ENCODE peak calls at places on chromosome 1, in four cellular contexts. One of them, this sample, is unnamed. For H3K4me1, the result is how much of the 10 kb centered on the place peaks cover.

GRCh38 chr1:26574690-26575349 is 45.3 kb downstream of the RPS6KA1 start:
- DNase-seq in IMR-90: peak
- DNase-seq in K562: no peak
- DNase-seq in neuronal stem cell: no peak
- DNase-seq in this sample: no peak

GRCh38 chr1:160451859-160452232 is 51.5 kb downstream of the VANGL2 start:
- DNase-seq in IMR-90: no peak
- DNase-seq in K562: no peak
- DNase-seq in neuronal stem cell: no peak
- DNase-seq in this sample: no peak

GRCh38 chr1:31576201-31576669 is at the start of gene TINAGL1:
- DNase-seq in IMR-90: no peak
- DNase-seq in K562: peak
- DNase-seq in neuronal stem cell: no peak
- DNase-seq in this sample: peak

GRCh38 chr1:10598088-10598712 is 123.5 kb downstream of the PEX14 start:
- DNase-seq in IMR-90: no peak
- DNase-seq in K562: no peak
- DNase-seq in neuronal stem cell: no peak
- DNase-seq in this sample: no peak

GRCh38 chr1:196535727-196536126 is 72.5 kb downstream of the KCNT2 start:
- DNase-seq in IMR-90: peak
- DNase-seq in K562: no peak
- DNase-seq in neuronal stem cell: peak
- DNase-seq in this sample: no peak

GRCh38 chr1:199102239-199102638 is 463.4 kb downstream of the PTPRC start:
- DNase-seq in IMR-90: no peak
- DNase-seq in K562: no peak
- DNase-seq in neuronal stem cell: no peak
- DNase-seq in this sample: no peak

GRCh38 chr1:224526771-224527170 is 89.3 kb upstream of the CNIH3 start:
- DNase-seq in IMR-90: no peak
- DNase-seq in K562: no peak
- DNase-seq in neuronal stem cell: no peak
- DNase-seq in this sample: no peak

GRCh38 chr1:68140536-68140935 is 90.1 kb upstream of the DIRAS3 start:
- DNase-seq in IMR-90: peak
- DNase-seq in K562: no peak
- DNase-seq in neuronal stem cell: no peak
- DNase-seq in this sample: no peak

GRCh38 chr1:6348511-6349191 is 44.9 kb downstream of the ACOT7 start:
- DNase-seq in IMR-90: peak
- DNase-seq in K562: no peak
- DNase-seq in neuronal stem cell: no peak
- DNase-seq in this sample: peak

GRCh38 chr1:101098327-101098726 is 72.7 kb upstream of the DPH5 start:
- DNase-seq in IMR-90: no peak
- DNase-seq in K562: no peak
- DNase-seq in neuronal stem cell: no peak
- DNase-seq in this sample: no peak

GRCh38 chr1:68490046-68490651 is 6.7 kb downstream of the DEPDC1 start:
- DNase-seq in IMR-90: no peak
- DNase-seq in K562: no peak
- DNase-seq in neuronal stem cell: no peak
- DNase-seq in this sample: no peak

GRCh38 chr1:224333309-224333926 is 3.4 kb upstream of the NVL start:
- DNase-seq in IMR-90: peak
- DNase-seq in K562: peak
- DNase-seq in neuronal stem cell: no peak
- DNase-seq in this sample: peak

GRCh38 chr1:117130526-117130925 is 9.0 kb upstream of the TRIM45 start:
- DNase-seq in IMR-90: no peak
- DNase-seq in K562: no peak
- DNase-seq in neuronal stem cell: no peak
- DNase-seq in this sample: no peak

GRCh38 chr1:67711150-67711849 is 26.3 kb downstream of the GADD45A start:
- DNase-seq in IMR-90: no peak
- DNase-seq in K562: peak
- DNase-seq in neuronal stem cell: no peak
- DNase-seq in this sample: no peak

GRCh38 chr1:110228386-110228785 is 18.3 kb downstream of the KCNC4 start:
- DNase-seq in IMR-90: no peak
- DNase-seq in K562: no peak
- DNase-seq in neuronal stem cell: no peak
- DNase-seq in this sample: no peak

GRCh38 chr1:110228853-110229252 is 18.7 kb downstream of the KCNC4 start:
- DNase-seq in IMR-90: no peak
- DNase-seq in K562: no peak
- DNase-seq in neuronal stem cell: no peak
- DNase-seq in this sample: no peak

GRCh38 chr1:110225756-110226404 is 15.8 kb downstream of the KCNC4 start:
- DNase-seq in IMR-90: no peak
- DNase-seq in K562: no peak
- DNase-seq in neuronal stem cell: no peak
- DNase-seq in this sample: no peak

GRCh38 chr1:110229348-110230001 is 19.4 kb downstream of the KCNC4 start:
- DNase-seq in IMR-90: no peak
- DNase-seq in K562: no peak
- DNase-seq in neuronal stem cell: no peak
- DNase-seq in this sample: no peak

DNA sequence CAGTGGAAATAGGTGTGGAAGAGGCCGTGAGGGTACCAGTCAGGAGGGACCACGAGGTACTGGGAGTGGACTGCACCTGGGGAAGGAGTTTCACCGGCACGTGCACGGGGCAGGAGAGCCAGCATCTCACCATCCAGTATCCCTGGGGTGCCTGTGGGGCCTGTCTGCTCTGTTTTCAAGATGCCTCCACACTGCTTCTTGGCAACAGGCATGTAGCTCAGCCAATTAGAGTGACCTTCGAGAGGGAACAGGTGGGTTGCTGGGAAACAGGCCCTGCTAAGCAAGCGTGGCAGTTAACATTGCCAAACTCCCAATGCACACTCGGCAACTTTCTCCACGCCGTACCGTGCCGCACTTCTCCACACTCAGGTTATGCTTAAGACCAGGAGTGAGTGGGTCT is 17.7 kb downstream of the KCNC4 start:
- DNase-seq in IMR-90: no peak
- DNase-seq in K562: no peak
- DNase-seq in neuronal stem cell: no peak
- DNase-seq in this sample: no peak
- H3K27ac ChIP-seq in IMR-90: no peak
- H3K27ac ChIP-seq in K562: no peak
- H3K27ac ChIP-seq in neuronal stem cell: no peak
- H3K27ac ChIP-seq in this sample: no peak

GRCh38 chr1:41655632-41656031 is 171.1 kb upstream of the EDN2 start:
- DNase-seq in IMR-90: no peak
- DNase-seq in K562: no peak
- DNase-seq in neuronal stem cell: no peak
- DNase-seq in this sample: no peak

GRCh38 chr1:41658444-41659158 is 174.1 kb upstream of the EDN2 start:
- DNase-seq in IMR-90: no peak
- DNase-seq in K562: no peak
- DNase-seq in neuronal stem cell: no peak
- DNase-seq in this sample: no peak

GRCh38 chr1:41657679-41658078 is 173.2 kb upstream of the EDN2 start:
- DNase-seq in IMR-90: no peak
- DNase-seq in K562: no peak
- DNase-seq in neuronal stem cell: no peak
- DNase-seq in this sample: no peak

GRCh38 chr1:41656088-41656487 is 171.6 kb upstream of the EDN2 start:
- DNase-seq in IMR-90: no peak
- DNase-seq in K562: no peak
- DNase-seq in neuronal stem cell: no peak
- DNase-seq in this sample: no peak

DNA sequence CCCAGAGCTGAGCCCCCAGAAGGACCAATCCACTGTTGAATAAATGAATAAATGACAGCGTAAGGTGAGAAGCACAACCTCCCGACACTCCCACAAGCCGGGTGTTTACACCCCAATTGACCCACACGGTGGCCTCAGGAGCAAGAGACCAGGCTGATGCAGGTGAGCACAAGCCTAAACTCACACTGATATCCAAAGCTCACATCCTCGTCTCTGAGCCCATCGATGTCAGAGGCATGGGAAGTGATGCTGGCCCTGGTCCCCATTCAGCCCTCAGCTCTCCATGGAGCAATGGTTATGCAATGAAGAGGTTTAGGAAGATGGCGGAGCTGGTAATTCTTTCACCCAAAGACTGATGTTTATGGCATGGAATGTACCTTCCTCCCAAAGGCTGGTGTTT is 172.6 kb upstream of the EDN2 start:
- DNase-seq in IMR-90: no peak
- DNase-seq in K562: no peak
- DNase-seq in neuronal stem cell: no peak
- DNase-seq in this sample: no peak
- H3K4me1 ChIP-seq in IMR-90: under half
- H3K4me1 ChIP-seq in K562: under half
- H3K4me1 ChIP-seq in neuronal stem cell: under half
- H3K4me1 ChIP-seq in this sample: under half

DNA sequence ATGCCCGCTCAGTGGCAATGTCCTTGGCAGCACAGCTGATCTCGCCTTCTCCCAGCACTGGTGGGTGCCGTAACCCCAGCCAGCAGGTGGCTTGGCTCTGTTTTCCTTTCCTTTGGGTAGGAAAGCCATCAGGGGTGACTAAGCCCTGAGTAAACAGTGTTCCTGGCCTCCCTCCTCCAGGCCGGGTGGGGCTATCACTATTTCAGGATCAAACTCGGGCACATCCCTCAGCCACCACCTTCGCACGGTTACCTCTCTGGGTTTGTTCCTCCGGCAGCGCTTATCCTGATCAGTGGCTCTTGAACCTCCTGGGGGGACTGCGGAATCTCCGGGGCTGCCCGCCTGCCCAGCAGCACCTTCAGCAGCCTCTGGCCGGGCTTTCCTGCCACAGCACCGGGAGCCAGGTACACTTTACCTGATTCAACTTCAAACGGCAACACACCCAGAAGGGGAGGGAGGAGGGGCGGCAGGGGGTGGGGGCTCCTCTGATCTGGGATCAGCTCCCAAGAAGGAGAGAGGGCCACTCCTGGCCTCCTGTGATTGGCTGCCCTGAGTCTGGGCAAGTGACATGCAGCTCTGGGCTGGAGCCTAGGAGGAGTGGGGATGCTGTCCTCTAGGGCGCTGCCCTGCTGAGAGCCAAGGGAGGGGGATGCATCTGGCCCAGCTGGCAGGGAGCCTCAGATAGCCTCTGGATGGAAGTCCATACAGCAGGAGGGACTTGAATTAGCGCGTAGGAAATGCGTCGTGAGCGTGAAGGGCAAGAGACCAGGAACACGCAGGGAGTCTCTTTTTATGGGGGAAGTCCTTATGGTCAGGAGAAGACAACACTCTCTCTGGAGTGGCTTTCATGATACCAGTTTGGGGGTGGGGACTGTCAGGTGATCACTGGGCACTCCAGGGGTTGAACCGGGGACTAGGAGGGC is at the start of gene ASCL5:
- DNase-seq in IMR-90: peak
- DNase-seq in K562: peak
- DNase-seq in neuronal stem cell: no peak
- DNase-seq in this sample: peak
- H3K9ac ChIP-seq in IMR-90: no peak
- H3K9ac ChIP-seq in K562: no peak
- H3K9ac ChIP-seq in neuronal stem cell: no peak
- H3K9ac ChIP-seq in this sample: no peak

GRCh38 chr1:241772932-241773500 is 75.0 kb upstream of the EXO1 start:
- DNase-seq in IMR-90: no peak
- DNase-seq in K562: no peak
- DNase-seq in neuronal stem cell: no peak
- DNase-seq in this sample: no peak
- H3K27ac ChIP-seq in IMR-90: no peak
- H3K27ac ChIP-seq in K562: no peak
- H3K27ac ChIP-seq in neuronal stem cell: no peak
- H3K27ac ChIP-seq in this sample: no peak

DNA sequence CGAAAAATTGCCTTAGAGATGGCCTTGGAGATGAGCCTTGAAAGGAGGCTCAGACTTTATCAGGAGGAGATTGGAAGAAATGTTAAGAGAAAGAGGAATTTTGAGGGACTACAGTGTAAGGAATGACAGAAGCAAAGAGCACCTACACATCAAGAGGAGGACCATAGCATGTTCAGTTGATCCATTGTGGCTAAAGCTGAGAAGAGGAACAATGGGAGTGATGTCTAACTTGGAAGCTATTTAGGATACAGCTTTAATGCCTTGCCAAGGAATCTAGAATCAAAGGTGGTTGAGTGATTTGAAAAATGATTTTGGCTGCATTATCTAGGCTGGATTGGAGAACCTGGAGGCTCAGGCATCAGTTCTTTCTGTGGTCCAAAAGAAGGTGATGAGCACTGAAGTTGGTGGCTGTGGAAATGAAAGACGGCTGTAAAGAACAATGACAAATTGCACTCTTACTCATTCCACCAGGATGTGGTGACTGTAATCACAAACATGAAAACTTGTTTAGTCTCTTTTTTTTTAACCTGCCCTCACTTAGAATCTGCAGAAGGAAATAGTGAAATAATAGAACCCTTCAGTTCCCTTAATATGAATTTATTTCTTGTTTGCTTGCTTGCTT is 11.3 kb downstream of the FAM20B start:
- DNase-seq in IMR-90: peak
- DNase-seq in K562: no peak
- DNase-seq in neuronal stem cell: no peak
- DNase-seq in this sample: no peak
- H3K4me1 ChIP-seq in IMR-90: under half
- H3K4me1 ChIP-seq in K562: half or more
- H3K4me1 ChIP-seq in neuronal stem cell: under half
- H3K4me1 ChIP-seq in this sample: under half

DNA sequence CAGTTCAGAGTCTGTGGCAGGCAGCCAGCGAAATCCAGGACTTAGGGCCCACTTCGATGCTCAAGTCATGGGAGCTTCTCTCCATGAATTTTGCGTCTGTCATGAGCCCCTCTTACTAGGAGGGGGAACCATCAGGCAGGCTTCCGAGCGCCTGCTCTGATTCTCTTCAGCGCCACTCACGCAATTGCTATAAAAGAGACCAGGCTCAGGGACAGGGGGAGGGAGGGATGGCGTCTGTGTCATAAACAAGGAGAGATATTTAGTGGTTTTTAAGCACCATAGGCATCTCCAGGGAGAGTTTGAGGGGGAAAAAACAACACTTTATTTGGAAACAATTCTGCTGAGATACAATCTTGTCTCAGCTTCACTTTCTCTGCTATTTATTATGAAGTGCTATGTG is 60.6 kb downstream of the NAV1 start:
- DNase-seq in IMR-90: no peak
- DNase-seq in K562: no peak
- DNase-seq in neuronal stem cell: no peak
- DNase-seq in this sample: no peak
- H3K9ac ChIP-seq in IMR-90: no peak
- H3K9ac ChIP-seq in K562: no peak
- H3K9ac ChIP-seq in neuronal stem cell: no peak
- H3K9ac ChIP-seq in this sample: no peak